ENCODE peak calls at places on chromosomes 6 and 20, in nine cellular contexts. J, U, I, Z, L, D, R, N and S are unnamed samples.

GRCh38 chr6:16760536-16761468 is at the start of gene ATXN1:
- DNase-seq in J (no peak), U (peak), I (peak), Z (no peak), L (peak), D (peak), R (no peak), N (no peak), S (no peak)

GRCh38 chr6:87714093-87714809 is 12.2 kb upstream of the AKIRIN2 start:
- DNase-seq in J (no peak), U (no peak), I (peak), Z (peak), L (no peak), D (peak), R (no peak), N (no peak), S (no peak)

GRCh38 chr6:112153926-112154621 is 66.7 kb downstream of the FAM229B start:
- DNase-seq in J (no peak), U (no peak), I (peak), Z (peak), L (no peak), D (peak), R (no peak), N (peak), S (no peak)

GRCh38 chr6:41702089-41702745 is 33.2 kb downstream of the TFEB start:
- DNase-seq in J (no peak), U (no peak), I (no peak), Z (no peak), L (no peak), D (no peak), R (no peak), N (no peak), S (no peak)

GRCh38 chr20:45459606-45460005 is 9.9 kb upstream of the WFDC2 start:
- DNase-seq in J (no peak), U (no peak), I (no peak), Z (no peak), L (no peak), D (no peak), R (peak), N (no peak), S (no peak)

GRCh38 chr6:16511723-16512584 is 249.3 kb downstream of the ATXN1 start:
- DNase-seq in J (no peak), U (no peak), I (no peak), Z (no peak), L (no peak), D (peak), R (no peak), N (no peak), S (no peak)

GRCh38 chr6:116761779-116762178 is 3.7 kb downstream of the FAM162B start:
- DNase-seq in J (no peak), U (no peak), I (no peak), Z (no peak), L (no peak), D (no peak), R (no peak), N (no peak), S (no peak)

GRCh38 chr20:46523696-46524328 is 10.5 kb upstream of the ZNF334 start:
- DNase-seq in J (no peak), U (peak), I (no peak), Z (no peak), L (no peak), D (no peak), R (no peak), N (no peak), S (no peak)

GRCh38 chr6:37539706-37540352 is 40.1 kb upstream of the CCDC167 start:
- DNase-seq in J (no peak), U (no peak), I (no peak), Z (no peak), L (no peak), D (no peak), R (no peak), N (no peak), S (no peak)

GRCh38 chr6:53373638-53374037 is 24.9 kb upstream of the ELOVL5 start:
- DNase-seq in J (no peak), U (no peak), I (no peak), Z (no peak), L (no peak), D (no peak), R (no peak), N (no peak), S (no peak)

GRCh38 chr6:54690596-54690995 is 156.0 kb upstream of the FAM83B start:
- DNase-seq in J (no peak), U (no peak), I (no peak), Z (no peak), L (no peak), D (no peak), R (peak), N (no peak), S (no peak)

GRCh38 chr6:22569281-22570184 is at the start of gene HDGFL1:
- DNase-seq in J (no peak), U (no peak), I (no peak), Z (no peak), L (no peak), D (no peak), R (no peak), N (no peak), S (no peak)

GRCh38 chr6:105932440-105932839 is 153.7 kb upstream of the PRDM1 start:
- DNase-seq in J (no peak), U (no peak), I (no peak), Z (no peak), L (no peak), D (no peak), R (no peak), N (no peak), S (no peak)

GRCh38 chr6:126947070-126947469 is 171.4 kb upstream of the RSPO3 start:
- DNase-seq in J (no peak), U (no peak), I (no peak), Z (no peak), L (peak), D (no peak), R (no peak), N (no peak), S (no peak)

GRCh38 chr20:32606107-32606506 is 21.0 kb upstream of the NOL4L start:
- DNase-seq in J (no peak), U (no peak), I (no peak), Z (no peak), L (no peak), D (no peak), R (no peak), N (no peak), S (no peak)

GRCh38 chr6:103769431-103769830 is 1090.3 kb downstream of the HACE1 start:
- DNase-seq in J (no peak), U (no peak), I (no peak), Z (no peak), L (no peak), D (no peak), R (no peak), N (no peak), S (no peak)

GRCh38 chr20:3461191-3461874 is 9.5 kb upstream of the ATRN start:
- DNase-seq in J (no peak), U (peak), I (no peak), Z (no peak), L (no peak), D (peak), R (no peak), N (no peak), S (no peak)

GRCh38 chr20:23295934-23296333 is 54.7 kb upstream of the NXT1 start:
- DNase-seq in J (no peak), U (no peak), I (no peak), Z (no peak), L (no peak), D (no peak), R (no peak), N (no peak), S (no peak)

GRCh38 chr20:41119593-41120561 is 17.5 kb upstream of the PLCG1 start:
- DNase-seq in J (no peak), U (no peak), I (no peak), Z (no peak), L (no peak), D (no peak), R (no peak), N (no peak), S (no peak)

GRCh38 chr6:41358503-41358902 is 23.1 kb downstream of the NCR2 start:
- DNase-seq in J (no peak), U (no peak), I (no peak), Z (no peak), L (no peak), D (no peak), R (no peak), N (no peak), S (no peak)